ENCODE peak calls at places on chromosomes 11 and 22, in four cellular contexts. A is SK-N-SH, V is HFF-Myc, D is NB4. W is an unnamed sample.

GRCh38 chr11:21177379-21177778 is 508.0 kb downstream of the NELL1 start:
- DNase-seq in A (no peak), V (no peak), D (no peak), W (no peak)

GRCh38 chr11:92569717-92570116 is 345.1 kb downstream of the FAT3 start:
- DNase-seq in A (no peak), V (no peak), D (no peak), W (no peak)

GRCh38 chr11:17588166-17588565 is 41.1 kb downstream of the OTOG start:
- DNase-seq in A (no peak), V (no peak), D (no peak), W (no peak)

GRCh38 chr11:15650105-15650938 is 535.6 kb downstream of the INSC start:
- DNase-seq in A (peak; percentile 96), V (peak; percentile 57), D (peak; percentile 87), W (no peak)

GRCh38 chr11:78660451-78660850 is 85.8 kb upstream of the NARS2 start:
- DNase-seq in A (no peak), V (no peak), D (no peak), W (no peak)

GRCh38 chr11:123011510-123011909 is 29.9 kb upstream of the BSX start:
- DNase-seq in A (no peak), V (no peak), D (no peak), W (no peak)

GRCh38 chr11:23021287-23021863 is 161.1 kb upstream of the CCDC179 start:
- DNase-seq in A (peak; percentile 59), V (no peak), D (peak; percentile 19), W (no peak)

GRCh38 chr11:12029738-12030363 is 21.4 kb upstream of the DKK3 start:
- DNase-seq in A (no peak), V (peak; percentile 29), D (no peak), W (peak; percentile 31)

GRCh38 chr22:44628856-44629255 is 73.1 kb upstream of the PRR5 start:
- DNase-seq in A (no peak), V (no peak), D (no peak), W (no peak)

GRCh38 chr22:22408731-22409696 is 99.5 kb downstream of the ZNF280B start:
- DNase-seq in A (peak; percentile 44), V (no peak), D (peak; percentile 54), W (no peak)

GRCh38 chr11:37320921-37321320 is 722.9 kb upstream of the RAG2 start:
- DNase-seq in A (no peak), V (no peak), D (no peak), W (peak; percentile 23)

GRCh38 chr11:14350215-14350614 is 8.8 kb downstream of the RRAS2 start:
- DNase-seq in A (no peak), V (no peak), D (peak; percentile 42), W (no peak)

GRCh38 chr11:111438846-111439520 is 59.9 kb upstream of the POU2AF1 start:
- DNase-seq in A (no peak), V (no peak), D (no peak), W (no peak)

GRCh38 chr11:132058211-132058772 is 687.9 kb downstream of the NTM start:
- DNase-seq in A (no peak), V (no peak), D (peak; percentile 59), W (no peak)

GRCh38 chr22:44019416-44019815 is 4.7 kb upstream of the PARVB start:
- DNase-seq in A (no peak), V (no peak), D (peak; percentile 14), W (no peak)

GRCh38 chr11:103536335-103536722 is 427.1 kb downstream of the DYNC2H1 start:
- DNase-seq in A (peak; percentile 24), V (no peak), D (no peak), W (no peak)

GRCh38 chr22:49825944-49826602 is 1.6 kb downstream of the BRD1 start:
- DNase-seq in A (no peak), V (no peak), D (peak; percentile 69), W (no peak)

GRCh38 chr22:24489011-24489410 is 6.1 kb upstream of the UPB1 start:
- DNase-seq in A (no peak), V (no peak), D (no peak), W (no peak)

GRCh38 chr11:102802341-102802740 is 4.4 kb upstream of the MMP1 start:
- DNase-seq in A (no peak), V (peak; percentile 72), D (no peak), W (no peak)

GRCh38 chr22:42680648-42681047 is 31.5 kb upstream of the CYB5R3 start:
- DNase-seq in A (no peak), V (peak; percentile 97), D (peak; percentile 58), W (peak; percentile 87)
- TF ChIP-seq CTCF in A (no peak), V (no peak), D (no peak), W (no peak)

GRCh38 chr22:36015155-36015805 is 13.3 kb downstream of the RBFOX2 start:
- DNase-seq in A (no peak), V (no peak), D (no peak), W (no peak)
- H3K4me3 ChIP-seq in A (no peak overlapping the region), V (no peak overlapping the region), D (no peak overlapping the region), W (no peak overlapping the region)

GRCh38 chr11:8754241-8754640 is 71.6 kb downstream of the RPL27A start:
- DNase-seq in A (no peak), V (no peak), D (no peak), W (no peak)
- TF ChIP-seq CTCF in A (peak; percentile 42), V (peak; percentile 13), D (no peak), W (no peak)

DNA sequence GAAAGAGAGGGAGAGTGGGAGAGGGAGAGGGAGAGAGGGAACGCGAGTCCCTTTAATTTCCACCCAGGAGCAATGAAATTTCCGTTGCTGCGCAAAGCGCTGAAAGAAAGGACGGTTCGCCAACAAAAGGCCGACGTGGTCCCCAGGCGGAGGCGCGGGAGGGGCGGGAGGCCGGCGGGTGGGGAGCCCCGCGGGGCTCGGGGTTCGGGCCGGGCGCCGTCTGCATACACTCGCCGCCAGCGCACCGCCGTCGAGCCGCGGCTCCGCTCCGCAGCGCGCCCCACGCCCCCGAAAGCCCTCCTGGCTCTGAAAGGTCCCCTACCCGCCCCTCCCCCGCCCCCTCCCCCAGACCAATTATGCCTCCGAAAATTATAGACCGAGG is at the start of gene FGF3:
- DNase-seq in A (no peak), V (no peak), D (no peak), W (no peak)
- H3K4me3 ChIP-seq in A (no peak within 1 kb of the TSS), V (no peak within 1 kb of the TSS), D (no peak within 1 kb of the TSS), W (no peak within 1 kb of the TSS)

GRCh38 chr11:70376621-70377020 is 21.7 kb upstream of the CTTN start:
- DNase-seq in A (no peak), V (no peak), D (no peak), W (no peak)

GRCh38 chr11:70381872-70382842 is 16.2 kb upstream of the CTTN start:
- DNase-seq in A (no peak), V (no peak), D (no peak), W (no peak)

GRCh38 chr11:70377645-70378044 is 20.7 kb upstream of the CTTN start:
- DNase-seq in A (no peak), V (no peak), D (no peak), W (no peak)

GRCh38 chr11:70381350-70381749 is 17.0 kb upstream of the CTTN start:
- DNase-seq in A (no peak), V (no peak), D (no peak), W (no peak)

DNA sequence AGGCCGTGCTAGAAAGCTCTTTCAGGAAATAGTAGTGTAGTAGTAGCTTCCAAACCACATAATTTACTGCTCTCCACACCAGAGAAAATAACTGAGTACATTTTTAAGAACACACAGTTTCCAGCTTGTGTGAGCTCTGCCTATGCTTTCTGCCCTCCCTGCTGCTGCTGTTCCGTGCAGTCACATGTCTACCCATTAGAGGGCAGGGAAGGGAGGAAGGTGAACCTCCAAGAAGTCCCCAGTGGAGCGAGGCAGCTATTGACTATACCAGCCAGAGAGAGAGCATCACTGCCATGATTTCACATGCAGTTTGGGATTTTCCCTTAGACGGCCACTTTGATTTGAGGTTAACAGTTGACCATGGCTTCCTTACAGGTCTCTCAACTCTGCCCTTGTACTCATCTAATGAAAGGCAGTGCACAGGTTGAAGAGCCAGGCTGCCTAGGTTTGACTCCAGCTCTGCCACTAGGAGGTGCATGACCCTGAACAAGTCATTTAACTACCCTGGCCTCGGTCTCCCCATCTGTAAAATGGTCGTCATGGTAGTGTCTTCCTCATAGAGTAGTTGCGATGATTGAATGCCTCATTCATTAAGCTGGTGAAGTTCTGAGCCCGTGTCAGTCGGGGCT is 19.7 kb upstream of the CTTN start:
- DNase-seq in A (no peak), V (no peak), D (peak; percentile 27), W (no peak)
- TF ChIP-seq CTCF in A (no peak), V (peak; percentile 17), D (no peak), W (no peak)

DNA sequence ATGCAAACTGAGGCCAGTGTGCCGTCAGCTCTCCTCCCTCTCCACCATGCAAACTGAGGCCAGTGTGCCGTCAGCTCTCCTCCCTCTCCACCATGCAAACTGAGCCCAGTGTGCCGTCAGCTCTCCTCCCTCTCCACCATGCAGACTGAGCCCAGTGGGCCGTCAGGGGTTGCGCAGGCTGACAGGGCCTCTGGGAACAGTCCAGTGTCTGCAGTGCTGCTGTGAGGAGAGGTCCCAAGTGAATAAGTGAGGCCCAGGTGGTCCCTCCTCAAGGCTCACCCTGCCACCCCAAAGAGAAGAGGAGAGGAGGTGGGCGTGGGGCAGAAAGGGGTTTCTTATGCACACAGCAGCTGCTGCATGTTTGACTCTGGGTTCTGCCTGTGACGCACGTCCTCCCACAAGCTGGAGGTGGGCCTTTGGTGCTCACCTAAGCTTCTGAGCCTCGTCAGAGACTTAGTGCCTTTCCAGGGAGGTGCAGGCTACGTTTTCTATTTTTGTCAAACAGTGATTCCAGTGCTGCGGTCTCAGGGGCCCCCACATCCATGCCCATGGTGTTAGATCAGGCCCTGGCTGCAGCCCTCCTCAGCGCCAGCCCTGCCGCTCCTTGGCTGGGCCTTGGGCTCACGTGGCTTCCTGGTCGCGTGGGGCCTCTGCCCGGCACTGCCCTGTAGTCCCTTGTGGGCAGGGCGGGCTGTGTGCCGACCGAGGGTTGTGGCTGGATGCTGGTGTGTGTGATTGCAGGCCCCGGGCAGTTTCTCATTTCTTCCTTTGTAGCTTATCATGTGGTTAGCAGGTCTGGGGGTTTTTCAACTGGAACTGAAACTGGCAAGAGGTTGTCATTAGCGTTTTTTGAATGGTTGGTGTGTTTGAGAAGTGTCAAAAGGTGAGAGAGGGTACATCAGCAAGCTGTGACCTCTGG is 7.1 kb downstream of the TPCN2 start:
- DNase-seq in A (no peak), V (no peak), D (peak; percentile 97), W (no peak)
- H3K4me3 ChIP-seq in A (no peak overlapping the region), V (no peak overlapping the region), D (peak overlapping the region; percentile 16), W (no peak overlapping the region)

DNA sequence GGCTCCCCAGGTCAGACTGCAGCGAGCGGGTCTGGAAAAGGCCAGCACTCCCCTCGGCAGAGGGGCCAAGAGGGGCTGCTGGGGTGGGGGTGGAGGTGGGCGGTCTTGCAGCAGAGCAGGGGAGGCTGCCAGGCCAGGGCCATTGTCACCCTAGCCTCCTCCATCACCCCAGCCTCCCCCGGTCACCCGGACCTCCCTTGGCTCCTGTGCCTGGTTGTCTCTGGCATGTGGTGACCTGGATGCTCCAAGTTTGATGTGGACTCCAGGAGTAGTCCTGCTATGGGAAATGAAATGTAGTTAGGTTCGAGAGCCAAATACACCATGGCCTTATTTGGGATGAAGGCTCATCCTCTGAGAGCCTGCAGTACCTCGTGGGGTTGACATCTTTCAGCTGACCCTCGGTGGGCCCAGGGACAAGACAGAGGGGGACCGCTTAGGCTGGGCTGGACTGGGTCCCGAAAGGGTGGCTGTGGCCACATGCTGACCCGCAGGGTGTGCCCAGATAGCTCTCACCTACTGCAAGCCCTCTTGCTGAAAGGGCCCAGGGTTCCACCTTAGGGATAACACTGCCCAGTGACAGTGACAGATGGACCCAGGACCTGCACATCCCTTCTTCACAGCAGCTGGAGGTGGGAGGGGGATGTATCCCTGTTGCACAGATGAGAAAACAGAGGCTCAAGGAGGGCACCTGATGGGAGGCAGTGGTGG is 24.1 kb downstream of the MRGPRD start:
- DNase-seq in A (no peak), V (no peak), D (no peak), W (no peak)
- TF ChIP-seq CTCF in A (no peak), V (no peak), D (no peak), W (no peak)

W was measured in kidney epithelial cell.